ENCODE peak calls at places on chromosomes 7 and 10, in six cellular contexts. X, T, W, V, Z and G are unnamed samples.
A peak's percentile ranks its signal among the peaks of the same experiment; 100 is the strongest.

GRCh38 chr7:2540641-2541051 is 14.7 kb downstream of the BRAT1 start:
- DNase-seq in X (no peak), T (peak; percentile 66), W (no peak), V (no peak), Z (no peak), G (no peak)

GRCh38 chr10:132746801-132747625 is 38.9 kb downstream of the NKX6-2 start:
- DNase-seq in X (no peak), T (peak; percentile 74), W (peak; percentile 50), V (no peak), Z (no peak), G (no peak)

GRCh38 chr10:60527676-60528075 is 138.0 kb upstream of the ANK3 start:
- DNase-seq in X (no peak), T (no peak), W (no peak), V (no peak), Z (no peak), G (no peak)

GRCh38 chr7:151244156-151244870 is 4.2 kb downstream of the SMARCD3 start:
- DNase-seq in X (no peak), T (no peak), W (peak; percentile 85), V (no peak), Z (no peak), G (no peak)

GRCh38 chr10:33716461-33717267 is 382.2 kb upstream of the NRP1 start:
- DNase-seq in X (no peak), T (no peak), W (no peak), V (no peak), Z (no peak), G (no peak)

GRCh38 chr10:36647540-36647939 is 477.9 kb upstream of the ANKRD30A start:
- DNase-seq in X (no peak), T (no peak), W (peak; percentile 67), V (no peak), Z (no peak), G (no peak)

GRCh38 chr10:132307823-132308587 is at the start of gene STK32C:
- DNase-seq in X (peak; percentile 86), T (peak; percentile 98), W (peak; percentile 93), V (peak; percentile 54), Z (peak; percentile 90), G (peak; percentile 96)

GRCh38 chr7:15219758-15220157 is 317.2 kb upstream of the DGKB start:
- DNase-seq in X (no peak), T (no peak), W (no peak), V (no peak), Z (no peak), G (no peak)

GRCh38 chr10:8034666-8035640 is 19.5 kb upstream of the GATA3 start:
- DNase-seq in X (no peak), T (peak; percentile 68), W (peak; percentile 60), V (no peak), Z (no peak), G (no peak)

GRCh38 chr7:3106353-3106752 is 62.7 kb upstream of the CARD11 start:
- DNase-seq in X (peak; percentile 6), T (no peak), W (no peak), V (no peak), Z (peak; percentile 67), G (no peak)

GRCh38 chr10:131979821-131980270 is 1.9 kb downstream of the BNIP3 start:
- DNase-seq in X (peak; percentile 56), T (peak; percentile 87), W (no peak), V (no peak), Z (peak; percentile 49), G (no peak)

GRCh38 chr10:68471063-68471585 is 649 bp downstream of the DNA2 start:
- DNase-seq in X (no peak), T (no peak), W (peak; percentile 17), V (no peak), Z (no peak), G (no peak)
- TF ChIP-seq POLR2AphosphoS5 in X (no peak), T (no peak), W (no peak), V (no peak), Z (no peak), G (no peak)

GRCh38 chr10:72334832-72335393 is 19.8 kb downstream of the DNAJB12 start:
- DNase-seq in X (peak; percentile 88), T (peak; percentile 92), W (peak; percentile 43), V (no peak), Z (peak; percentile 68), G (peak; percentile 85)

GRCh38 chr10:72332423-72333110 is 22.2 kb downstream of the DNAJB12 start:
- DNase-seq in X (no peak), T (no peak), W (no peak), V (no peak), Z (no peak), G (no peak)

GRCh38 chr10:72331575-72332422 is 22.9 kb downstream of the DNAJB12 start:
- DNase-seq in X (peak; percentile 88), T (peak; percentile 95), W (peak; percentile 84), V (peak; percentile 80), Z (peak; percentile 95), G (peak; percentile 64)

GRCh38 chr10:72334196-72334831 is 20.4 kb downstream of the DNAJB12 start:
- DNase-seq in X (no peak), T (no peak), W (peak; percentile 86), V (no peak), Z (no peak), G (no peak)

DNA sequence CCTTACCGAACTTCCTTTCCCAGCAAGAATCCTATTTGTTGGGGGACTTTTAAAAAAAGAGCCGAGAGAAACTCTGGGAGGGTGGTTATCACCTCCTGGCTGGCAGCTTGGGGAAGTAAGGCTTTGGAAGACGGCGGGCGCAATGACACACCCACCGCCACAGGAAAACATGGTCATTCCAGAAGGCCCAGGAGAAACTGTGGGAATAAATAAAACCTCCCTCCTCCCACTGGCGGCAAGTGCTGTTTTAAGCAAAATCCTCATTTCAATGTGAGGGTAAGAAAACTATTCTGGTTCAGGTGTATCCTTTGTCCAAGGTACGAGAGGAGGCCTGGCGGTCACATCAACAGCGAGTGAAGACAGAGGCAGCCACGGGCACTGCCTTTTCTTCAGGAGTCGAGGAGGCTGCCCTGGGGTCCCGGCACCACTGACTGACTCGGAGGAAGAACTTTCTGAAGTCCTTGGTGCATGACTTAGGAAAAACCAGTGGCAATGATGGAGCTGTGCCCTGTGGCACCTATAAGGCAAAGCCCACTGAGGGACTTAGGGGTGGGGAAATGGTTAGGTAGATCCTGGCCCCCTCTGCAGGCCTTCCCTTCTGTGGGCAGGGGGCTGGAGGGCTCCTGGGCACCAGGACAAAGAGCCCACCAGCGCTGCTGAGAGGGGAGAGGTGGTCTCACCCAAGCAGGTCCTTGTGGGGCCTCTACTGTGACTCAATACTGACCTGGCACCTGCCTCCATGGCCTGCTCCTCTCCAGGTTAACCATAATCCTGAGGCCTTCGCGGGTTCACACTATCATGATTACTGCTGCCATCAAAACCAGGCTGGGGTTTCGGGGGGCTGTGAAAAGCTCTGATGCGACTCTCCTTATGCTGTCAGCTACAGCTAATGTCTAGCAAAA is 21.4 kb downstream of the DNAJB12 start:
- DNase-seq in X (no peak), T (no peak), W (no peak), V (no peak), Z (no peak), G (no peak)
- TF ChIP-seq POLR2AphosphoS5 in X (no peak), T (no peak), W (no peak), V (no peak), Z (no peak), G (peak; percentile 26)

DNA sequence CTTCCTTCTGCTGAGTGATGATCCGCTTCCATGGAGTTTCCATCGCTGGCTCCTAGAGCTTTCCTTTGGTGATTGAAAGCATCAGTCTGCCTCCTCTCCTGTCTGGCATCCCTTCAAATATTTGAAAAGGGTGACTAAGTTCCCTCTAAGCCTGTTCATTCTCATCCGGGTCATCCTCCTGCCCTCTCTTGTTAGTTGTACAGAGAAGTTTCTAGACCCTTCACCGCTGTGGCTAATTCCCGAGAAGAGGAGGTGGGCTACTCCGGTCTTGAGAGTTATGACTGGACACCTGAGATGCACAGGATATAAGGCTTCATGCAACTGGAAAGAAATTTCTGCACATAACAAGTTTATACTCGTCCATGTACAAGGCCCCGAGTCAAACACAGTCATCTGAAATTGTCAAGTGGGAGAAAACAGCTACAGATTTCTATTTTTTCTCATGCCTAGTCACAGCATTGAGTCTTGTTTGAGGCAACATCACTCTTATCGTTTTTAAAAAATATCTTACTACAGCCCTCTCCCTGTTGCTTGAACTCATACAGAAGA is 253.8 kb downstream of the KLF6 start:
- DNase-seq in X (no peak), T (no peak), W (no peak), V (no peak), Z (no peak), G (no peak)
- TF ChIP-seq POLR2AphosphoS5 in X (no peak), T (no peak), W (no peak), V (no peak), Z (no peak), G (no peak)

GRCh38 chr10:114631678-114632417 is 26.2 kb downstream of the ABLIM1 start:
- DNase-seq in X (no peak), T (peak; percentile 90), W (peak; percentile 77), V (no peak), Z (no peak), G (peak; percentile 32)

GRCh38 chr10:114631090-114631677 is 26.9 kb downstream of the ABLIM1 start:
- DNase-seq in X (no peak), T (no peak), W (no peak), V (no peak), Z (no peak), G (no peak)

GRCh38 chr10:114635101-114635500 is 23.0 kb downstream of the ABLIM1 start:
- DNase-seq in X (no peak), T (no peak), W (no peak), V (no peak), Z (no peak), G (no peak)

GRCh38 chr10:114634607-114634974 is 23.5 kb downstream of the ABLIM1 start:
- DNase-seq in X (no peak), T (no peak), W (no peak), V (peak; percentile 58), Z (peak; percentile 24), G (no peak)

DNA sequence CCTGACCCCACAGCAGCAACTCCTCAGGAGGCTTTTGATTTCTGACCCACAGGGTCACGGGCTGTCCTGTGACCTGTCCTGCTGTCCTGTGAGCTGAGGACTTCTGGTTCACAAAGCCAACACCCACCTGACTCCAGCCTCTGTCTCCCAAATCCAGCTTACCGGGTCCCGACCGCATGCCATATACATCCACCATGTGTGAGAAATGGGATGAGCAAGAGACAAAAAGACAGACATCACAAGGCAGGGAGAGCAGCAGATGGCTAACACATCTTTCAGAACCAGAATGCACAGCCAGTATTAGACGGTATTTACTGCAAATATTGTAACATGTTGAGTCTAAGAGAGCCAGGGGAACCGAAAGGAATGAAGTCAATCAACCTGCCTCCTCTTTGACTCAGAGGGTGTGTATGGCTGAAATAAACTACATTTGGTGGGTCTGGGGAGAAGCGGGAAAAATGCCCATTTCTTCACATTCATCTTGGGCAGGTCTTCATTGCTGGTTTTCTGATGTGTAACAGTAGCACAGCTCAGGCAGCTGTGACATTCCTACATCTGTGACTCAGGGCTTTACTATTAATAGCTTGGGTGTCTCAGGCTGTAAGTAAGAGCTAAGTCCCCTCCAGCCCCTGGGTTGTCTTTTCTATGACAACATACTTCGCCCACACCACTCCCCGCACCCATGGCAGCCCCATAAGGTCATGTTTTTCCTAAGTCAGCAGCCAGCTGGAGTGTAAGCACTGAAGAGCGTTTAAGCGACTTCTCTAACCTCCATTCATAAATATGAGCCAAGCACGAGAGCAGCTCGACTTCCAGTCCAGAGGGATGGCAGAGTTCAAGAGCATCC is 25.0 kb downstream of the ABLIM1 start:
- DNase-seq in X (no peak), T (no peak), W (no peak), V (peak; percentile 59), Z (no peak), G (no peak)
- TF ChIP-seq POLR2AphosphoS5 in X (no peak), T (peak; percentile 68), W (no peak), V (peak; percentile 24), Z (no peak), G (no peak)

GRCh38 chr10:5575482-5576153 is 50.9 kb downstream of the CALML3 start:
- DNase-seq in X (no peak), T (peak; percentile 82), W (no peak), V (no peak), Z (no peak), G (no peak)
- TF ChIP-seq POLR2AphosphoS5 in X (no peak), T (no peak), W (no peak), V (no peak), Z (peak; percentile 68), G (no peak)